ENCODE peak calls at places on chromosomes 4 and X, in six cellular contexts. R is fibroblast of lung; N is coronary artery; D is stimulated activated CD8-positive, alpha-beta memory T cell treated with anti-CD3 and anti-CD28 coated beads, Interleukin-2, amount 100 ng/mL, for 48 hours; L is type B pancreatic cell; I is NCI-H510A. U is an unnamed sample.

GRCh38 chrX:136629084-136629750 is 18.7 kb upstream of the CD40LG start:
- DNase-seq in L (no peak), D (no peak), I (no peak), R (no peak), N (no peak), U (no peak)

GRCh38 chr4:123554819-123555499 is 158.4 kb downstream of the SPRY1 start:
- DNase-seq in R (no peak), I (no peak), N (no peak), D (no peak), L (no peak), U (no peak)

GRCh38 chr4:70240192-70240591 is 2.2 kb upstream of the CSN3 start:
- DNase-seq in N (no peak), I (no peak), R (peak; percentile 29), D (no peak), L (no peak), U (no peak)

GRCh38 chr4:48343531-48343930 is 2.2 kb downstream of the SLAIN2 start:
- DNase-seq in I (no peak), D (no peak), N (no peak), R (peak; percentile 50), L (no peak), U (no peak)

GRCh38 chr4:15002659-15003440 is 569 bp downstream of the CPEB2 start:
- DNase-seq in N (peak; percentile 87), I (peak; percentile 17), L (peak; percentile 76), D (peak; percentile 57), R (peak; percentile 90), U (peak; percentile 75)

GRCh38 chr4:108574402-108574801 is 46.0 kb upstream of the RPL34 start:
- DNase-seq in D (no peak), I (no peak), L (no peak), R (no peak), N (no peak), U (no peak)

GRCh38 chr4:140839888-140840790 is 84.0 kb upstream of the TBC1D9 start:
- DNase-seq in N (no peak), L (no peak), I (no peak), R (peak; percentile 8), D (no peak), U (no peak)

GRCh38 chr4:100593933-100594332 is 76.1 kb upstream of the EMCN start:
- DNase-seq in R (no peak), D (no peak), N (no peak), L (no peak), I (no peak), U (no peak)

GRCh38 chr4:104394409-104394813 is 100.3 kb downstream of the CXXC4 start:
- DNase-seq in I (no peak), R (no peak), L (no peak), N (no peak), D (no peak), U (no peak)

GRCh38 chr4:78642934-78643333 is 91.4 kb downstream of the ANXA3 start:
- DNase-seq in D (no peak), I (no peak), R (no peak), N (no peak), L (no peak), U (no peak)

GRCh38 chrX:115491766-115492165 is 69.2 kb upstream of the PLS3 start:
- DNase-seq in D (no peak), R (no peak), L (no peak), N (no peak), I (no peak), U (no peak)

GRCh38 chr4:73731968-73732610 is 8.3 kb upstream of the CXCL8 start:
- DNase-seq in N (no peak), D (no peak), L (no peak), I (no peak), R (no peak), U (no peak)

GRCh38 chrX:18681996-18682395 is 10.1 kb upstream of the RS1 start:
- DNase-seq in D (no peak), L (no peak), N (no peak), I (no peak), R (no peak), U (no peak)

GRCh38 chr4:83686166-83686565 is 150.3 kb downstream of the GPAT3 start:
- DNase-seq in L (no peak), D (no peak), I (no peak), R (no peak), N (no peak), U (no peak)

U was measured in stimulated activated naive CD8-positive, alpha-beta T cell treated with anti-CD3 and anti-CD28 coated beads, Interleukin-15, Interleukin-2, amounts not matched to agents 100 U/mL and 50 U/mL, for 24 hours.